ENCODE peak calls at places on chromosomes 7 and 10, in four cellular contexts. M is heart right ventricle, W is astrocyte, J is HepG2. X is an unnamed sample. For H3K36me3, the result is how much of the 10 kb centered on the place peaks cover.

GRCh38 chr10:28997736-28998135 is 291.1 kb upstream of the LYZL1 start:
- DNase-seq in J (peak), W (peak), M (no peak), X (no peak)

GRCh38 chr7:101772508-101773306 is 44.7 kb upstream of the CUX1 start:
- DNase-seq in J (no peak), M (no peak), W (no peak), X (no peak)

GRCh38 chr10:63681965-63682704 is 160.9 kb downstream of the REEP3 start:
- DNase-seq in M (no peak), J (no peak), W (peak), X (no peak)

GRCh38 chr10:106981461-106981850 is 183.1 kb downstream of the SORCS1 start:
- DNase-seq in W (no peak), J (no peak), M (no peak), X (no peak)

GRCh38 chr10:46018453-46019169 is 11.8 kb downstream of the NCOA4 start:
- DNase-seq in M (no peak), J (no peak), W (peak), X (no peak)

GRCh38 chr10:61901829-61902447 is 439 bp downstream of the ARID5B start:
- DNase-seq in M (no peak), W (peak), J (no peak), X (peak)

GRCh38 chr7:41981046-41982040 is 255.7 kb downstream of the GLI3 start:
- DNase-seq in J (no peak), M (no peak), W (no peak), X (no peak)

GRCh38 chr7:75055830-75056431 is 17.7 kb downstream of the RCC1L start:
- DNase-seq in J (no peak), W (peak), M (no peak), X (peak)

GRCh38 chr7:27252935-27253333 is 10.3 kb downstream of the EVX1 start:
- DNase-seq in J (no peak), M (no peak), W (no peak), X (no peak)

GRCh38 chr7:150740053-150740452 is 2.8 kb downstream of the GIMAP5 start:
- DNase-seq in J (no peak), M (no peak), W (no peak), X (no peak)

GRCh38 chr7:150736864-150737263 is 354 bp upstream of the GIMAP5 start:
- DNase-seq in M (no peak), J (no peak), W (no peak), X (no peak)

GRCh38 chr7:150737265-150738055 is at the start of gene GIMAP5:
- DNase-seq in W (no peak), J (no peak), M (no peak), X (no peak)

GRCh38 chr7:150738092-150739044 is 1.1 kb downstream of the GIMAP5 start:
- DNase-seq in W (no peak), J (no peak), M (no peak), X (no peak)

DNA sequence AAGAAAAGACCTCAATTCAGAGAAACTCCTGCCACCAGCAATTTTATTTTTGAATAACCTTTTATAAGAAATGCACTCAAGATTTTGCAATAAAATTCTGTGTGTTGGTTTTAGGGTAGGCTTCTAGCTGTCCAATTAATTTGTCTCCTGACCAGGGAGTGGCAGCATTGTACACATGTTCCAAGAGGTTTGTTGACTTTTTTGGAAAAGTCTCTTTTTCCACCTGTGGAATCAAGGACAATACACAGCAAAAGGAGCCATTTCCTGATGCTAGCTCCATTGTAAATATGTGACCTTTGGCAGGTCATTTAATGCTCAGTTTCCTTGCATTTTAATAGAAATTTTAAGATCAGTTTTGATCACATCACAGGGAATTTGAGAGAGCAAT is 1.8 kb downstream of the GIMAP5 start:
- DNase-seq in W (no peak), J (peak), M (no peak), X (no peak)
- TF ChIP-seq CTCF in W (no peak), J (peak), M (no peak), X (no peak)

GRCh38 chr7:2112261-2113203 is 120.2 kb downstream of the MAD1L1 start:
- DNase-seq in W (no peak), M (no peak), J (no peak), X (no peak)
- H3K36me3 ChIP-seq in W (under half), M (under half), J (under half), X (under half)

GRCh38 chr7:90749774-90750173 is 153.7 kb downstream of the CDK14 start:
- DNase-seq in J (peak), W (no peak), M (no peak), X (no peak)
- H3K4me3 ChIP-seq in J (no peak), W (no peak), M (no peak), X (no peak)

GRCh38 chr7:149753370-149754233 is 19.8 kb downstream of the ZNF467 start:
- DNase-seq in J (peak), W (peak), M (peak), X (peak)
- TF ChIP-seq CTCF in J (peak), W (peak), M (peak), X (peak)